ENCODE peak calls at places on chromosomes 13 and 19, in nine cellular contexts. One of them, this sample, is unnamed.
A peak's percentile ranks its signal among the peaks of the same experiment; 100 is the strongest.

GRCh38 chr13:40624338-40624737 is 42.1 kb downstream of the FOXO1 start:
- DNase-seq in Caco-2: no peak
- DNase-seq in AG04450: no peak
- DNase-seq in SW480: no peak
- DNase-seq in activated CD8-positive, alpha-beta memory T cell treated with anti-CD3 and anti-CD28 coated beads for 4 hours: no peak
- DNase-seq in stimulated activated CD8-positive, alpha-beta memory T cell treated with anti-CD3 and anti-CD28 coated beads, Interleukin-7, amount 100 ng/mL, for 1 hour: no peak
- DNase-seq in stromal cell of bone marrow: no peak
- DNase-seq in fibroblast of the aortic adventitia: peak; percentile 46
- DNase-seq in T-helper 1 cell: no peak
- DNase-seq in this sample: no peak

GRCh38 chr13:110509478-110509926 is 52.0 kb downstream of the RAB20 start:
- DNase-seq in SW480: peak; percentile 76
- DNase-seq in activated CD8-positive, alpha-beta memory T cell treated with anti-CD3 and anti-CD28 coated beads for 4 hours: no peak
- DNase-seq in T-helper 1 cell: no peak
- DNase-seq in stimulated activated CD8-positive, alpha-beta memory T cell treated with anti-CD3 and anti-CD28 coated beads, Interleukin-7, amount 100 ng/mL, for 1 hour: no peak
- DNase-seq in AG04450: no peak
- DNase-seq in fibroblast of the aortic adventitia: no peak
- DNase-seq in stromal cell of bone marrow: no peak
- DNase-seq in Caco-2: no peak
- DNase-seq in this sample: no peak

GRCh38 chr13:28837111-28837510 is 17.0 kb downstream of the MTUS2 start:
- DNase-seq in AG04450: no peak
- DNase-seq in Caco-2: no peak
- DNase-seq in stimulated activated CD8-positive, alpha-beta memory T cell treated with anti-CD3 and anti-CD28 coated beads, Interleukin-7, amount 100 ng/mL, for 1 hour: no peak
- DNase-seq in T-helper 1 cell: no peak
- DNase-seq in SW480: no peak
- DNase-seq in stromal cell of bone marrow: no peak
- DNase-seq in fibroblast of the aortic adventitia: no peak
- DNase-seq in activated CD8-positive, alpha-beta memory T cell treated with anti-CD3 and anti-CD28 coated beads for 4 hours: no peak
- DNase-seq in this sample: no peak

GRCh38 chr13:77580748-77581147 is 45.2 kb downstream of the SCEL start:
- DNase-seq in T-helper 1 cell: no peak
- DNase-seq in SW480: no peak
- DNase-seq in activated CD8-positive, alpha-beta memory T cell treated with anti-CD3 and anti-CD28 coated beads for 4 hours: no peak
- DNase-seq in AG04450: no peak
- DNase-seq in stimulated activated CD8-positive, alpha-beta memory T cell treated with anti-CD3 and anti-CD28 coated beads, Interleukin-7, amount 100 ng/mL, for 1 hour: no peak
- DNase-seq in fibroblast of the aortic adventitia: no peak
- DNase-seq in stromal cell of bone marrow: no peak
- DNase-seq in Caco-2: no peak
- DNase-seq in this sample: no peak

GRCh38 chr13:24512208-24513068 is at the start of gene PARP4:
- DNase-seq in fibroblast of the aortic adventitia: peak; percentile 86
- DNase-seq in SW480: peak; percentile 94
- DNase-seq in T-helper 1 cell: peak; percentile 60
- DNase-seq in stromal cell of bone marrow: peak; percentile 49
- DNase-seq in stimulated activated CD8-positive, alpha-beta memory T cell treated with anti-CD3 and anti-CD28 coated beads, Interleukin-7, amount 100 ng/mL, for 1 hour: peak; percentile 33
- DNase-seq in AG04450: peak; percentile 39
- DNase-seq in Caco-2: peak; percentile 88
- DNase-seq in activated CD8-positive, alpha-beta memory T cell treated with anti-CD3 and anti-CD28 coated beads for 4 hours: peak; percentile 27
- DNase-seq in this sample: peak; percentile 64

GRCh38 chr13:93981578-93981977 is 497.9 kb downstream of the DCT start:
- DNase-seq in activated CD8-positive, alpha-beta memory T cell treated with anti-CD3 and anti-CD28 coated beads for 4 hours: no peak
- DNase-seq in stimulated activated CD8-positive, alpha-beta memory T cell treated with anti-CD3 and anti-CD28 coated beads, Interleukin-7, amount 100 ng/mL, for 1 hour: no peak
- DNase-seq in SW480: no peak
- DNase-seq in AG04450: no peak
- DNase-seq in Caco-2: no peak
- DNase-seq in T-helper 1 cell: no peak
- DNase-seq in stromal cell of bone marrow: no peak
- DNase-seq in fibroblast of the aortic adventitia: no peak
- DNase-seq in this sample: no peak

GRCh38 chr19:16371540-16371986 is 46.9 kb downstream of the KLF2 start:
- DNase-seq in AG04450: no peak
- DNase-seq in T-helper 1 cell: peak; percentile 88
- DNase-seq in Caco-2: no peak
- DNase-seq in stromal cell of bone marrow: no peak
- DNase-seq in SW480: peak; percentile 69
- DNase-seq in activated CD8-positive, alpha-beta memory T cell treated with anti-CD3 and anti-CD28 coated beads for 4 hours: peak; percentile 73
- DNase-seq in stimulated activated CD8-positive, alpha-beta memory T cell treated with anti-CD3 and anti-CD28 coated beads, Interleukin-7, amount 100 ng/mL, for 1 hour: peak; percentile 72
- DNase-seq in fibroblast of the aortic adventitia: no peak
- DNase-seq in this sample: no peak

GRCh38 chr13:44075113-44075512 is 195.4 kb downstream of the LACC1 start:
- DNase-seq in AG04450: no peak
- DNase-seq in stimulated activated CD8-positive, alpha-beta memory T cell treated with anti-CD3 and anti-CD28 coated beads, Interleukin-7, amount 100 ng/mL, for 1 hour: no peak
- DNase-seq in fibroblast of the aortic adventitia: no peak
- DNase-seq in activated CD8-positive, alpha-beta memory T cell treated with anti-CD3 and anti-CD28 coated beads for 4 hours: no peak
- DNase-seq in Caco-2: no peak
- DNase-seq in stromal cell of bone marrow: no peak
- DNase-seq in SW480: no peak
- DNase-seq in T-helper 1 cell: no peak
- DNase-seq in this sample: no peak

GRCh38 chr13:113589251-113589960 is 4.9 kb downstream of the TFDP1 start:
- DNase-seq in SW480: no peak
- DNase-seq in stromal cell of bone marrow: no peak
- DNase-seq in T-helper 1 cell: no peak
- DNase-seq in stimulated activated CD8-positive, alpha-beta memory T cell treated with anti-CD3 and anti-CD28 coated beads, Interleukin-7, amount 100 ng/mL, for 1 hour: no peak
- DNase-seq in activated CD8-positive, alpha-beta memory T cell treated with anti-CD3 and anti-CD28 coated beads for 4 hours: no peak
- DNase-seq in fibroblast of the aortic adventitia: no peak
- DNase-seq in Caco-2: no peak
- DNase-seq in AG04450: no peak
- DNase-seq in this sample: no peak

GRCh38 chr19:10288662-10289166 is 1.0 kb upstream of the ICAM5 start:
- DNase-seq in AG04450: no peak
- DNase-seq in activated CD8-positive, alpha-beta memory T cell treated with anti-CD3 and anti-CD28 coated beads for 4 hours: no peak
- DNase-seq in SW480: peak; percentile 84
- DNase-seq in stromal cell of bone marrow: no peak
- DNase-seq in stimulated activated CD8-positive, alpha-beta memory T cell treated with anti-CD3 and anti-CD28 coated beads, Interleukin-7, amount 100 ng/mL, for 1 hour: no peak
- DNase-seq in Caco-2: peak; percentile 82
- DNase-seq in T-helper 1 cell: no peak
- DNase-seq in fibroblast of the aortic adventitia: no peak
- DNase-seq in this sample: no peak

GRCh38 chr19:7463575-7463974 is 25.3 kb downstream of the PEX11G start:
- DNase-seq in AG04450: no peak
- DNase-seq in T-helper 1 cell: no peak
- DNase-seq in SW480: no peak
- DNase-seq in Caco-2: no peak
- DNase-seq in fibroblast of the aortic adventitia: no peak
- DNase-seq in activated CD8-positive, alpha-beta memory T cell treated with anti-CD3 and anti-CD28 coated beads for 4 hours: no peak
- DNase-seq in stromal cell of bone marrow: no peak
- DNase-seq in stimulated activated CD8-positive, alpha-beta memory T cell treated with anti-CD3 and anti-CD28 coated beads, Interleukin-7, amount 100 ng/mL, for 1 hour: no peak
- DNase-seq in this sample: no peak

GRCh38 chr19:11361037-11361770 is 6.0 kb downstream of the PLPPR2 start:
- DNase-seq in stimulated activated CD8-positive, alpha-beta memory T cell treated with anti-CD3 and anti-CD28 coated beads, Interleukin-7, amount 100 ng/mL, for 1 hour: no peak
- DNase-seq in fibroblast of the aortic adventitia: no peak
- DNase-seq in T-helper 1 cell: no peak
- DNase-seq in AG04450: no peak
- DNase-seq in Caco-2: peak; percentile 58
- DNase-seq in SW480: peak; percentile 84
- DNase-seq in activated CD8-positive, alpha-beta memory T cell treated with anti-CD3 and anti-CD28 coated beads for 4 hours: no peak
- DNase-seq in stromal cell of bone marrow: no peak
- DNase-seq in this sample: no peak

GRCh38 chr13:49569993-49570689 is 15.2 kb downstream of the RCBTB1 start:
- DNase-seq in stromal cell of bone marrow: no peak
- DNase-seq in T-helper 1 cell: no peak
- DNase-seq in Caco-2: no peak
- DNase-seq in activated CD8-positive, alpha-beta memory T cell treated with anti-CD3 and anti-CD28 coated beads for 4 hours: no peak
- DNase-seq in stimulated activated CD8-positive, alpha-beta memory T cell treated with anti-CD3 and anti-CD28 coated beads, Interleukin-7, amount 100 ng/mL, for 1 hour: no peak
- DNase-seq in fibroblast of the aortic adventitia: no peak
- DNase-seq in AG04450: no peak
- DNase-seq in SW480: no peak
- DNase-seq in this sample: no peak

GRCh38 chr13:96958286-96958891 is 35.9 kb downstream of the OXGR1 start:
- DNase-seq in stromal cell of bone marrow: peak; percentile 6
- DNase-seq in T-helper 1 cell: no peak
- DNase-seq in stimulated activated CD8-positive, alpha-beta memory T cell treated with anti-CD3 and anti-CD28 coated beads, Interleukin-7, amount 100 ng/mL, for 1 hour: no peak
- DNase-seq in Caco-2: peak; percentile 44
- DNase-seq in AG04450: no peak
- DNase-seq in activated CD8-positive, alpha-beta memory T cell treated with anti-CD3 and anti-CD28 coated beads for 4 hours: no peak
- DNase-seq in SW480: peak; percentile 53
- DNase-seq in fibroblast of the aortic adventitia: peak; percentile 55
- DNase-seq in this sample: no peak